ENCODE peak calls at places on chromosomes 6 and 20, in six cellular contexts. One of them, this sample, is unnamed.
A peak's percentile ranks its signal among the peaks of the same experiment; 100 is the strongest.

GRCh38 chr6:30782425-30783014 is 38.2 kb upstream of the IER3 start:
- DNase-seq in GM13977: no peak
- DNase-seq in Calu3: peak; percentile 60
- DNase-seq in IMR-90: peak; percentile 51
- DNase-seq in stimulated activated naive B cell treated with anti-CD40 and anti-IgM and Interleukin-4, amounts not matched to agents 10 μg/mL and 1 μg/mL and 100 μg/mL, for 72 hours: no peak
- DNase-seq in kidney tubule cell: peak; percentile 63
- DNase-seq in this sample: no peak

GRCh38 chr6:7818480-7819165 is 92.0 kb downstream of the TXNDC5 start:
- DNase-seq in Calu3: no peak
- DNase-seq in IMR-90: no peak
- DNase-seq in stimulated activated naive B cell treated with anti-CD40 and anti-IgM and Interleukin-4, amounts not matched to agents 10 μg/mL and 1 μg/mL and 100 μg/mL, for 72 hours: no peak
- DNase-seq in GM13977: no peak
- DNase-seq in kidney tubule cell: no peak
- DNase-seq in this sample: no peak

GRCh38 chr20:57649617-57650015 is 29.4 kb upstream of the ZBP1 start:
- DNase-seq in Calu3: peak; percentile 21
- DNase-seq in kidney tubule cell: no peak
- DNase-seq in IMR-90: no peak
- DNase-seq in GM13977: no peak
- DNase-seq in stimulated activated naive B cell treated with anti-CD40 and anti-IgM and Interleukin-4, amounts not matched to agents 10 μg/mL and 1 μg/mL and 100 μg/mL, for 72 hours: no peak
- DNase-seq in this sample: no peak

GRCh38 chr6:51934098-51934497 is 153.3 kb downstream of the PKHD1 start:
- DNase-seq in GM13977: peak; percentile 25
- DNase-seq in Calu3: peak; percentile 2
- DNase-seq in IMR-90: no peak
- DNase-seq in stimulated activated naive B cell treated with anti-CD40 and anti-IgM and Interleukin-4, amounts not matched to agents 10 μg/mL and 1 μg/mL and 100 μg/mL, for 72 hours: no peak
- DNase-seq in kidney tubule cell: no peak
- DNase-seq in this sample: no peak

GRCh38 chr6:143561105-143561704 is 49.7 kb upstream of the FUCA2 start:
- DNase-seq in GM13977: no peak
- DNase-seq in stimulated activated naive B cell treated with anti-CD40 and anti-IgM and Interleukin-4, amounts not matched to agents 10 μg/mL and 1 μg/mL and 100 μg/mL, for 72 hours: no peak
- DNase-seq in Calu3: no peak
- DNase-seq in IMR-90: no peak
- DNase-seq in kidney tubule cell: no peak
- DNase-seq in this sample: no peak

GRCh38 chr6:158158748-158159147 is 9.3 kb downstream of the SERAC1 start:
- DNase-seq in kidney tubule cell: no peak
- DNase-seq in Calu3: no peak
- DNase-seq in IMR-90: peak; percentile 62
- DNase-seq in stimulated activated naive B cell treated with anti-CD40 and anti-IgM and Interleukin-4, amounts not matched to agents 10 μg/mL and 1 μg/mL and 100 μg/mL, for 72 hours: no peak
- DNase-seq in GM13977: no peak
- DNase-seq in this sample: no peak

GRCh38 chr20:46555370-46555956 is 5.0 kb upstream of the OCSTAMP start:
- DNase-seq in GM13977: no peak
- DNase-seq in kidney tubule cell: no peak
- DNase-seq in Calu3: no peak
- DNase-seq in stimulated activated naive B cell treated with anti-CD40 and anti-IgM and Interleukin-4, amounts not matched to agents 10 μg/mL and 1 μg/mL and 100 μg/mL, for 72 hours: no peak
- DNase-seq in IMR-90: no peak
- DNase-seq in this sample: no peak

GRCh38 chr20:44247131-44247571 is at the start of gene GDAP1L1:
- DNase-seq in Calu3: peak; percentile 38
- DNase-seq in IMR-90: no peak
- DNase-seq in kidney tubule cell: no peak
- DNase-seq in stimulated activated naive B cell treated with anti-CD40 and anti-IgM and Interleukin-4, amounts not matched to agents 10 μg/mL and 1 μg/mL and 100 μg/mL, for 72 hours: no peak
- DNase-seq in GM13977: no peak
- DNase-seq in this sample: no peak

GRCh38 chr20:53917145-53918009 is 153.0 kb downstream of the BCAS1 start:
- DNase-seq in Calu3: peak; percentile 56
- DNase-seq in IMR-90: no peak
- DNase-seq in kidney tubule cell: peak; percentile 65
- DNase-seq in stimulated activated naive B cell treated with anti-CD40 and anti-IgM and Interleukin-4, amounts not matched to agents 10 μg/mL and 1 μg/mL and 100 μg/mL, for 72 hours: no peak
- DNase-seq in GM13977: peak; percentile 69
- DNase-seq in this sample: no peak

GRCh38 chr6:84467296-84467695 is 239.9 kb upstream of the CEP162 start:
- DNase-seq in IMR-90: no peak
- DNase-seq in Calu3: no peak
- DNase-seq in kidney tubule cell: no peak
- DNase-seq in stimulated activated naive B cell treated with anti-CD40 and anti-IgM and Interleukin-4, amounts not matched to agents 10 μg/mL and 1 μg/mL and 100 μg/mL, for 72 hours: no peak
- DNase-seq in GM13977: no peak
- DNase-seq in this sample: no peak

GRCh38 chr6:106072501-106073140 is 13.5 kb upstream of the PRDM1 start:
- DNase-seq in kidney tubule cell: no peak
- DNase-seq in stimulated activated naive B cell treated with anti-CD40 and anti-IgM and Interleukin-4, amounts not matched to agents 10 μg/mL and 1 μg/mL and 100 μg/mL, for 72 hours: no peak
- DNase-seq in IMR-90: no peak
- DNase-seq in GM13977: no peak
- DNase-seq in Calu3: no peak
- DNase-seq in this sample: no peak

GRCh38 chr6:53492860-53493634 is 51.9 kb downstream of the GCLC start:
- DNase-seq in stimulated activated naive B cell treated with anti-CD40 and anti-IgM and Interleukin-4, amounts not matched to agents 10 μg/mL and 1 μg/mL and 100 μg/mL, for 72 hours: no peak
- DNase-seq in GM13977: peak; percentile 28
- DNase-seq in Calu3: no peak
- DNase-seq in IMR-90: peak; percentile 73
- DNase-seq in kidney tubule cell: peak; percentile 74
- DNase-seq in this sample: peak; percentile 72

GRCh38 chr6:150867117-150867516 is 1.6 kb downstream of the MTHFD1L start:
- DNase-seq in IMR-90: no peak
- DNase-seq in GM13977: no peak
- DNase-seq in stimulated activated naive B cell treated with anti-CD40 and anti-IgM and Interleukin-4, amounts not matched to agents 10 μg/mL and 1 μg/mL and 100 μg/mL, for 72 hours: no peak
- DNase-seq in kidney tubule cell: no peak
- DNase-seq in Calu3: no peak
- DNase-seq in this sample: no peak

GRCh38 chr6:109440325-109441068 is at the start of the genes PPIL6 and SMPD2:
- DNase-seq in GM13977: peak; percentile 96
- DNase-seq in IMR-90: peak; percentile 87
- DNase-seq in Calu3: peak; percentile 89
- DNase-seq in stimulated activated naive B cell treated with anti-CD40 and anti-IgM and Interleukin-4, amounts not matched to agents 10 μg/mL and 1 μg/mL and 100 μg/mL, for 72 hours: peak; percentile 75
- DNase-seq in kidney tubule cell: peak; percentile 91
- DNase-seq in this sample: peak; percentile 85

GRCh38 chr20:7366189-7366588 is 574.1 kb downstream of the HAO1 start:
- DNase-seq in stimulated activated naive B cell treated with anti-CD40 and anti-IgM and Interleukin-4, amounts not matched to agents 10 μg/mL and 1 μg/mL and 100 μg/mL, for 72 hours: no peak
- DNase-seq in GM13977: no peak
- DNase-seq in IMR-90: no peak
- DNase-seq in kidney tubule cell: no peak
- DNase-seq in Calu3: no peak
- DNase-seq in this sample: no peak

GRCh38 chr6:16925461-16925860 is 164.2 kb upstream of the ATXN1 start:
- DNase-seq in GM13977: no peak
- DNase-seq in stimulated activated naive B cell treated with anti-CD40 and anti-IgM and Interleukin-4, amounts not matched to agents 10 μg/mL and 1 μg/mL and 100 μg/mL, for 72 hours: no peak
- DNase-seq in kidney tubule cell: no peak
- DNase-seq in IMR-90: peak; percentile 69
- DNase-seq in Calu3: no peak
- DNase-seq in this sample: no peak

GRCh38 chr6:81105998-81106397 is 646.5 kb downstream of the TENT5A start:
- DNase-seq in GM13977: no peak
- DNase-seq in stimulated activated naive B cell treated with anti-CD40 and anti-IgM and Interleukin-4, amounts not matched to agents 10 μg/mL and 1 μg/mL and 100 μg/mL, for 72 hours: no peak
- DNase-seq in IMR-90: no peak
- DNase-seq in Calu3: no peak
- DNase-seq in kidney tubule cell: no peak
- DNase-seq in this sample: no peak

GRCh38 chr20:10671850-10672578 is 1.8 kb downstream of the JAG1 start:
- DNase-seq in stimulated activated naive B cell treated with anti-CD40 and anti-IgM and Interleukin-4, amounts not matched to agents 10 μg/mL and 1 μg/mL and 100 μg/mL, for 72 hours: no peak
- DNase-seq in kidney tubule cell: no peak
- DNase-seq in GM13977: peak; percentile 51
- DNase-seq in IMR-90: peak; percentile 46
- DNase-seq in Calu3: no peak
- DNase-seq in this sample: peak; percentile 58

GRCh38 chr6:170096803-170097504 is 193.9 kb downstream of the DLL1 start:
- DNase-seq in stimulated activated naive B cell treated with anti-CD40 and anti-IgM and Interleukin-4, amounts not matched to agents 10 μg/mL and 1 μg/mL and 100 μg/mL, for 72 hours: no peak
- DNase-seq in IMR-90: no peak
- DNase-seq in Calu3: no peak
- DNase-seq in kidney tubule cell: no peak
- DNase-seq in GM13977: no peak
- DNase-seq in this sample: no peak

GRCh38 chr6:25404693-25405169 is 125.6 kb downstream of the CARMIL1 start:
- DNase-seq in GM13977: peak; percentile 35
- DNase-seq in stimulated activated naive B cell treated with anti-CD40 and anti-IgM and Interleukin-4, amounts not matched to agents 10 μg/mL and 1 μg/mL and 100 μg/mL, for 72 hours: peak; percentile 36
- DNase-seq in IMR-90: no peak
- DNase-seq in kidney tubule cell: peak; percentile 38
- DNase-seq in Calu3: peak; percentile 13
- DNase-seq in this sample: peak; percentile 49

GRCh38 chr6:170516783-170517616 is 36.1 kb downstream of the PSMB1 start:
- DNase-seq in GM13977: peak; percentile 48
- DNase-seq in IMR-90: peak; percentile 78
- DNase-seq in stimulated activated naive B cell treated with anti-CD40 and anti-IgM and Interleukin-4, amounts not matched to agents 10 μg/mL and 1 μg/mL and 100 μg/mL, for 72 hours: peak; percentile 14
- DNase-seq in Calu3: peak; percentile 35
- DNase-seq in kidney tubule cell: peak; percentile 77
- DNase-seq in this sample: peak; percentile 54

GRCh38 chr20:38298768-38299288 is 5.1 kb upstream of the BPI start:
- DNase-seq in GM13977: no peak
- DNase-seq in stimulated activated naive B cell treated with anti-CD40 and anti-IgM and Interleukin-4, amounts not matched to agents 10 μg/mL and 1 μg/mL and 100 μg/mL, for 72 hours: no peak
- DNase-seq in IMR-90: peak; percentile 48
- DNase-seq in kidney tubule cell: no peak
- DNase-seq in Calu3: no peak
- DNase-seq in this sample: no peak

GRCh38 chr6:105474234-105474633 is 71.4 kb upstream of the PREP start:
- DNase-seq in stimulated activated naive B cell treated with anti-CD40 and anti-IgM and Interleukin-4, amounts not matched to agents 10 μg/mL and 1 μg/mL and 100 μg/mL, for 72 hours: no peak
- DNase-seq in kidney tubule cell: no peak
- DNase-seq in Calu3: no peak
- DNase-seq in GM13977: no peak
- DNase-seq in IMR-90: no peak
- DNase-seq in this sample: no peak

GRCh38 chr6:125866433-125866832 is 75.7 kb downstream of the NCOA7 start:
- DNase-seq in IMR-90: no peak
- DNase-seq in stimulated activated naive B cell treated with anti-CD40 and anti-IgM and Interleukin-4, amounts not matched to agents 10 μg/mL and 1 μg/mL and 100 μg/mL, for 72 hours: no peak
- DNase-seq in GM13977: no peak
- DNase-seq in Calu3: no peak
- DNase-seq in kidney tubule cell: no peak
- DNase-seq in this sample: no peak

GRCh38 chr6:46015119-46015968 is at the start of gene CLIC5:
- DNase-seq in GM13977: peak; percentile 53
- DNase-seq in kidney tubule cell: peak; percentile 24
- DNase-seq in IMR-90: no peak
- DNase-seq in stimulated activated naive B cell treated with anti-CD40 and anti-IgM and Interleukin-4, amounts not matched to agents 10 μg/mL and 1 μg/mL and 100 μg/mL, for 72 hours: no peak
- DNase-seq in Calu3: peak; percentile 51
- DNase-seq in this sample: peak; percentile 52

GRCh38 chr6:25280617-25280990 is 1.4 kb downstream of the CARMIL1 start:
- DNase-seq in stimulated activated naive B cell treated with anti-CD40 and anti-IgM and Interleukin-4, amounts not matched to agents 10 μg/mL and 1 μg/mL and 100 μg/mL, for 72 hours: no peak
- DNase-seq in Calu3: no peak
- DNase-seq in GM13977: peak; percentile 51
- DNase-seq in IMR-90: no peak
- DNase-seq in kidney tubule cell: peak; percentile 49
- DNase-seq in this sample: peak; percentile 81

GRCh38 chr20:1033751-1034419 is 31.8 kb upstream of the RSPO4 start:
- DNase-seq in kidney tubule cell: no peak
- DNase-seq in Calu3: no peak
- DNase-seq in GM13977: no peak
- DNase-seq in IMR-90: no peak
- DNase-seq in stimulated activated naive B cell treated with anti-CD40 and anti-IgM and Interleukin-4, amounts not matched to agents 10 μg/mL and 1 μg/mL and 100 μg/mL, for 72 hours: peak; percentile 75
- DNase-seq in this sample: no peak

GRCh38 chr6:113879186-113880096 is 22.3 kb downstream of the MARCKS start:
- DNase-seq in kidney tubule cell: peak; percentile 80
- DNase-seq in IMR-90: peak; percentile 83
- DNase-seq in GM13977: peak; percentile 30
- DNase-seq in Calu3: peak; percentile 54
- DNase-seq in stimulated activated naive B cell treated with anti-CD40 and anti-IgM and Interleukin-4, amounts not matched to agents 10 μg/mL and 1 μg/mL and 100 μg/mL, for 72 hours: peak; percentile 20
- DNase-seq in this sample: peak; percentile 79

GRCh38 chr20:21808863-21809664 is 103.6 kb downstream of the PAX1 start:
- DNase-seq in Calu3: no peak
- DNase-seq in stimulated activated naive B cell treated with anti-CD40 and anti-IgM and Interleukin-4, amounts not matched to agents 10 μg/mL and 1 μg/mL and 100 μg/mL, for 72 hours: peak; percentile 2
- DNase-seq in GM13977: peak; percentile 63
- DNase-seq in kidney tubule cell: peak; percentile 1
- DNase-seq in IMR-90: no peak
- DNase-seq in this sample: peak; percentile 14

GRCh38 chr6:149717588-149718458 is at the start of gene LATS1:
- DNase-seq in IMR-90: peak; percentile 76
- DNase-seq in GM13977: peak; percentile 92
- DNase-seq in kidney tubule cell: peak; percentile 89
- DNase-seq in Calu3: peak; percentile 84
- DNase-seq in stimulated activated naive B cell treated with anti-CD40 and anti-IgM and Interleukin-4, amounts not matched to agents 10 μg/mL and 1 μg/mL and 100 μg/mL, for 72 hours: peak; percentile 88
- DNase-seq in this sample: peak; percentile 77

GRCh38 chr6:116221931-116222330 is 31.9 kb downstream of the TSPYL4 start:
- DNase-seq in stimulated activated naive B cell treated with anti-CD40 and anti-IgM and Interleukin-4, amounts not matched to agents 10 μg/mL and 1 μg/mL and 100 μg/mL, for 72 hours: no peak
- DNase-seq in kidney tubule cell: no peak
- DNase-seq in IMR-90: peak; percentile 24
- DNase-seq in GM13977: no peak
- DNase-seq in Calu3: no peak
- DNase-seq in this sample: no peak

GRCh38 chr6:55713411-55713810 is 134.4 kb upstream of the HMGCLL1 start:
- DNase-seq in stimulated activated naive B cell treated with anti-CD40 and anti-IgM and Interleukin-4, amounts not matched to agents 10 μg/mL and 1 μg/mL and 100 μg/mL, for 72 hours: no peak
- DNase-seq in GM13977: no peak
- DNase-seq in IMR-90: peak; percentile 85
- DNase-seq in kidney tubule cell: peak; percentile 21
- DNase-seq in Calu3: no peak
- DNase-seq in this sample: peak; percentile 45

GRCh38 chr6:148509789-148510581 is 167.3 kb downstream of the SASH1 start:
- DNase-seq in GM13977: peak; percentile 73
- DNase-seq in stimulated activated naive B cell treated with anti-CD40 and anti-IgM and Interleukin-4, amounts not matched to agents 10 μg/mL and 1 μg/mL and 100 μg/mL, for 72 hours: no peak
- DNase-seq in IMR-90: peak; percentile 99
- DNase-seq in kidney tubule cell: peak; percentile 56
- DNase-seq in Calu3: no peak
- DNase-seq in this sample: no peak

GRCh38 chr20:58994390-58995159 is 12.5 kb downstream of the CTSZ start:
- DNase-seq in IMR-90: no peak
- DNase-seq in GM13977: no peak
- DNase-seq in Calu3: no peak
- DNase-seq in stimulated activated naive B cell treated with anti-CD40 and anti-IgM and Interleukin-4, amounts not matched to agents 10 μg/mL and 1 μg/mL and 100 μg/mL, for 72 hours: no peak
- DNase-seq in kidney tubule cell: no peak
- DNase-seq in this sample: no peak

GRCh38 chr20:17771206-17772004 is 71.6 kb downstream of the BANF2 start:
- DNase-seq in Calu3: no peak
- DNase-seq in stimulated activated naive B cell treated with anti-CD40 and anti-IgM and Interleukin-4, amounts not matched to agents 10 μg/mL and 1 μg/mL and 100 μg/mL, for 72 hours: no peak
- DNase-seq in GM13977: no peak
- DNase-seq in kidney tubule cell: no peak
- DNase-seq in IMR-90: no peak
- DNase-seq in this sample: no peak

GRCh38 chr6:84791233-84791632 is 26.8 kb upstream of the TBX18 start:
- DNase-seq in GM13977: no peak
- DNase-seq in IMR-90: no peak
- DNase-seq in kidney tubule cell: peak; percentile 17
- DNase-seq in stimulated activated naive B cell treated with anti-CD40 and anti-IgM and Interleukin-4, amounts not matched to agents 10 μg/mL and 1 μg/mL and 100 μg/mL, for 72 hours: no peak
- DNase-seq in Calu3: no peak
- DNase-seq in this sample: no peak

GRCh38 chr6:34957184-34957904 is 68.3 kb downstream of the ANKS1A start:
- DNase-seq in GM13977: no peak
- DNase-seq in IMR-90: no peak
- DNase-seq in kidney tubule cell: no peak
- DNase-seq in Calu3: no peak
- DNase-seq in stimulated activated naive B cell treated with anti-CD40 and anti-IgM and Interleukin-4, amounts not matched to agents 10 μg/mL and 1 μg/mL and 100 μg/mL, for 72 hours: no peak
- DNase-seq in this sample: no peak

GRCh38 chr20:50169329-50169823 is 15.9 kb upstream of the PEDS1 start:
- DNase-seq in GM13977: peak; percentile 76
- DNase-seq in IMR-90: peak; percentile 76
- DNase-seq in stimulated activated naive B cell treated with anti-CD40 and anti-IgM and Interleukin-4, amounts not matched to agents 10 μg/mL and 1 μg/mL and 100 μg/mL, for 72 hours: peak; percentile 56
- DNase-seq in kidney tubule cell: peak; percentile 76
- DNase-seq in Calu3: peak; percentile 91
- DNase-seq in this sample: peak; percentile 84